ENCODE peak calls at places on chromosomes 4 and X, in four cellular contexts. I, O, N and B are unnamed samples.

GRCh38 chr4:19844436-19844835 is 407.3 kb upstream of the SLIT2 start:
- DNase-seq in I (no peak), O (no peak), N (no peak), B (no peak)

GRCh38 chr4:90127706-90128345 is 632 bp downstream of the CCSER1 start:
- DNase-seq in I (no peak), O (no peak), N (peak; percentile 60), B (no peak)

GRCh38 chr4:2796261-2797187 is 3.6 kb downstream of the SH3BP2 start:
- DNase-seq in I (peak; percentile 62), O (no peak), N (no peak), B (peak; percentile 41)

GRCh38 chrX:2828404-2829065 is at the start of gene GYG2:
- DNase-seq in I (no peak), O (no peak), N (peak; percentile 72), B (no peak)

GRCh38 chr4:86640469-86640868 is 46.4 kb downstream of the PTPN13 start:
- DNase-seq in I (no peak), O (no peak), N (no peak), B (no peak)

GRCh38 chr4:94642561-94642866 is 115.2 kb upstream of the BMPR1B start:
- DNase-seq in I (no peak), O (no peak), N (no peak), B (no peak)

GRCh38 chr4:119329837-119330620 is 8.1 kb upstream of the FABP2 start:
- DNase-seq in I (no peak), O (no peak), N (no peak), B (no peak)

GRCh38 chr4:1209821-1210220 is 37.4 kb upstream of the SPON2 start:
- DNase-seq in I (peak; percentile 85), O (no peak), N (peak; percentile 3), B (peak; percentile 26)

GRCh38 chr4:69134471-69134870 is 38.2 kb downstream of the UGT2B7 start:
- DNase-seq in I (no peak), O (no peak), N (no peak), B (no peak)

GRCh38 chr4:142480244-142480643 is 365.9 kb downstream of the INPP4B start:
- DNase-seq in I (no peak), O (no peak), N (no peak), B (no peak)

GRCh38 chr4:100977746-100978397 is 369.5 kb downstream of the PPP3CA start:
- DNase-seq in I (no peak), O (no peak), N (no peak), B (no peak)

GRCh38 chr4:156137971-156138581 is 184.4 kb upstream of the CTSO start:
- DNase-seq in I (no peak), O (no peak), N (no peak), B (no peak)

GRCh38 chrX:41014776-41015175 is 70.5 kb upstream of the USP9X start:
- DNase-seq in I (no peak), O (no peak), N (no peak), B (no peak)

GRCh38 chr4:140213736-140214135 is 59.8 kb upstream of the MAML3 start:
- DNase-seq in I (no peak), O (no peak), N (no peak), B (no peak)

GRCh38 chr4:169999923-170000322 is 26.3 kb downstream of the MFAP3L start:
- DNase-seq in I (no peak), O (no peak), N (no peak), B (no peak)

GRCh38 chr4:84697159-84697558 is 114.2 kb downstream of the CDS1 start:
- DNase-seq in I (no peak), O (no peak), N (no peak), B (no peak)

GRCh38 chr4:95155759-95156451 is 392.9 kb downstream of the UNC5C start:
- DNase-seq in I (no peak), O (no peak), N (peak; percentile 62), B (no peak)

GRCh38 chr4:149823770-149824221 is 8.2 kb upstream of the IQCM start:
- DNase-seq in I (no peak), O (no peak), N (no peak), B (no peak)

GRCh38 chrX:47351706-47352105 is 18.7 kb upstream of the ZNF157 start:
- DNase-seq in I (no peak), O (no peak), N (no peak), B (no peak)

GRCh38 chrX:19865567-19866363 is 21.6 kb downstream of the SH3KBP1 start:
- DNase-seq in I (no peak), O (no peak), N (no peak), B (peak; percentile 77)

GRCh38 chr4:6199344-6199921 is 916 bp downstream of the JAKMIP1 start:
- DNase-seq in I (peak; percentile 55), O (no peak), N (peak; percentile 76), B (no peak)

GRCh38 chr4:138897818-138898226 is 117.8 kb upstream of the NOCT start:
- DNase-seq in I (no peak), O (no peak), N (no peak), B (no peak)

GRCh38 chrX:21166302-21166982 is 207.8 kb upstream of the CNKSR2 start:
- DNase-seq in I (no peak), O (no peak), N (peak; percentile 41), B (no peak)

GRCh38 chr4:81274460-81274859 is 59.4 kb upstream of the PRKG2 start:
- DNase-seq in I (no peak), O (no peak), N (no peak), B (no peak)

GRCh38 chr4:76747613-76748012 is 150.3 kb downstream of the SOWAHB start:
- DNase-seq in I (no peak), O (no peak), N (no peak), B (no peak)

GRCh38 chr4:158599150-158599549 is 72.5 kb downstream of the C4orf46 start:
- DNase-seq in I (no peak), O (no peak), N (no peak), B (no peak)

GRCh38 chrX:71998836-71999509 is 88.3 kb downstream of the NHSL2 start:
- DNase-seq in I (no peak), O (no peak), N (peak; percentile 70), B (no peak)

GRCh38 chr4:82043081-82043808 is 330.5 kb downstream of the HNRNPD start:
- DNase-seq in I (no peak), O (no peak), N (peak; percentile 48), B (no peak)

GRCh38 chrX:41558531-41558930 is 111.4 kb downstream of the NYX start:
- DNase-seq in I (no peak), O (no peak), N (peak; percentile 33), B (no peak)

GRCh38 chr4:110640608-110641007 is 17.7 kb upstream of the PITX2 start:
- DNase-seq in I (no peak), O (no peak), N (no peak), B (no peak)

GRCh38 chrX:128781506-128781905 is 729.3 kb upstream of the ACTRT1 start:
- DNase-seq in I (no peak), O (no peak), N (peak; percentile 59), B (no peak)

GRCh38 chr4:19807505-19807904 is 444.2 kb upstream of the SLIT2 start:
- DNase-seq in I (no peak), O (no peak), N (no peak), B (no peak)

GRCh38 chr4:75340561-75340960 is 173.6 kb downstream of the RCHY1 start:
- DNase-seq in I (no peak), O (no peak), N (no peak), B (no peak)

GRCh38 chr4:130026185-130026584 is 930.2 kb downstream of the C4orf33 start:
- DNase-seq in I (no peak), O (no peak), N (peak; percentile 98), B (no peak)

GRCh38 chr4:2694691-2695090 is 61.4 kb downstream of the TNIP2 start:
- DNase-seq in I (peak; percentile 61), O (no peak), N (no peak), B (no peak)

GRCh38 chr4:40317921-40318658 is 17.0 kb upstream of the CHRNA9 start:
- DNase-seq in I (no peak), O (no peak), N (no peak), B (no peak)

GRCh38 chrX:124507276-124507675 is 160.9 kb downstream of the SH2D1A start:
- DNase-seq in I (no peak), O (no peak), N (no peak), B (no peak)

GRCh38 chr4:123616970-123617392 is 220.4 kb downstream of the SPRY1 start:
- DNase-seq in I (peak; percentile 76), O (no peak), N (peak; percentile 42), B (peak; percentile 89)
- TF ChIP-seq CTCF in I (no peak), O (no peak), N (no peak), B (no peak)

DNA sequence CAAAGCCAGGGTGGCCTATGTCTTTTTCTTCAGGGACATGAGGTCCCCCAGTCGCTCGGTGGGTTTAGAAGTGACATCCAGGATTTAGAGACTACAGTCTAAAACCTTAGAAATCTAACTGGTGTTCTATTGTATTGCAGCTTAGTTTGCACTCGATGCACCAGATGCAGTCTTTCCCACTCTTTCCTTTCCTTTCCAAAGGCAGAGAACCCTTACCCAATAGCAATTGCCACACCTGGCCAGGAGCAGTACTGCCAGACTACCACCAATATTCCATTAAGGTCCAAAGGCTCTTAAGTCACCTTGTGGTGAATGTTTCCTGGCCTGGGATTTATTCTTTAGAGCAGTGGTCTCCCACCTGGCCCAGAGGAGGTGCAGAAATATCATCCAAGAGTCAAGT is 1068.8 kb downstream of the FAM133A start:
- DNase-seq in I (no peak), O (no peak), N (no peak), B (no peak)
- TF ChIP-seq CTCF in I (no peak), O (no peak), N (no peak), B (no peak)

GRCh38 chr4:103892616-103893015 is 172.8 kb upstream of the TACR3 start:
- DNase-seq in I (no peak), O (no peak), N (no peak), B (no peak)

GRCh38 chr4:103885152-103885551 is 165.4 kb upstream of the TACR3 start:
- DNase-seq in I (no peak), O (no peak), N (no peak), B (no peak)

GRCh38 chr4:103887191-103887590 is 167.4 kb upstream of the TACR3 start:
- DNase-seq in I (no peak), O (no peak), N (no peak), B (no peak)
- TF ChIP-seq CTCF in I (no peak), O (no peak), N (no peak), B (no peak)

DNA sequence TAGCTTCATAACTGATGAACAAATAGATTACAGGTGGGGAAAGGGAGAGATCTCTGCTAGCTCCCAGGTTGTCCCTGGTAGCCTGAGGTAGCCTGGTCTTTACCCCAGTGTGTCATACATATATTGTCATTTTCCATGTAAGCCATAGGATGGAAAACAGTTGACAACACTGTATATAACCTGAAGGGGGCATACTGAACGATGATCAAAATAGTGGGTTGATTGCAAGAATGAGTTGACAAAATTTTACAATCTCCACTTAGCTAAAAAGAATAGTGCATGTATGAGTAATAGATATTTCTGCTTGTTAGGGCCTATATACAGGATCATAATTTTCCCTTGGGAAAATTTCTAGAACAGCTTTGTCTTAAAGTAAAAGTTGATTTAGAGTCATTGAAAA is 304.1 kb upstream of the HAND2 start:
- DNase-seq in I (no peak), O (no peak), N (peak; percentile 11), B (no peak)
- TF ChIP-seq CTCF in I (no peak), O (no peak), N (peak; percentile 41), B (no peak)

DNA sequence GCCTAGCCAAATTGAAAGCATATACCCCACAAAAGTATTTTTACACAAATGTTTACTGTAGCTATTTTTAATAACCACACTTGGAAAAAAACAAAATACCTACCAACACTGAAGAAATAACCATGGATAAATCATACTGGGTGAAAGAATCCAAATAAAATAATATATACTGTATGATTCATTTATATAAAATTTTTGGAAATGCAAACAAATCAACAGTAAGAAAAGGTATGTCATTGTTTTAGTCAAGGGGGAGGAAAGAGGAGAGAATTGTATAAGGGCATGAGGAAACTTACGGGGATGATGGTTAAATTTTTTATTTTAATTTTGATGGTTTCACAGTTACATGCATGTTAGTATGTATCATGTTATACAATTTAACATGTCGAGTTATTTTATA is 557.8 kb downstream of the TECRL start:
- DNase-seq in I (no peak), O (no peak), N (no peak), B (no peak)
- TF ChIP-seq CTCF in I (no peak), O (no peak), N (no peak), B (no peak)